ENCODE peak calls at places on chromosomes 13 and 19, in eight cellular contexts. H is A549, O is suprapubic skin, A is tibial nerve, R is ovary, Z is heart left ventricle, D is breast epithelium, V is uterus. I is an unnamed sample.
A peak's percentile ranks its signal among the peaks of the same experiment; 100 is the strongest.

GRCh38 chr19:48945415-48945814 is 9.3 kb upstream of the BAX start:
- DNase-seq in O (no peak), H (no peak), D (no peak), Z (no peak), R (no peak), A (no peak), V (no peak), I (no peak)

GRCh38 chr19:44608391-44608821 is 5.0 kb upstream of the IGSF23 start:
- DNase-seq in D (no peak), H (no peak), R (no peak), O (no peak), A (no peak), V (no peak), Z (no peak), I (no peak)

GRCh38 chr13:92827503-92827902 is 399.1 kb upstream of the GPC6 start:
- DNase-seq in O (no peak), Z (no peak), H (no peak), D (no peak), V (no peak), A (no peak), R (no peak), I (no peak)

GRCh38 chr13:46684287-46685001 is 112.5 kb downstream of the ESD start:
- DNase-seq in Z (no peak), A (no peak), H (no peak), D (no peak), R (no peak), O (no peak), V (no peak), I (no peak)

GRCh38 chr19:51258761-51259160 is 7.9 kb downstream of the SIGLECL1 start:
- DNase-seq in Z (no peak), D (no peak), A (no peak), R (no peak), H (no peak), V (no peak), O (no peak), I (no peak)

GRCh38 chr13:113724016-113724758 is 34.8 kb upstream of the TMEM255B start:
- DNase-seq in O (no peak), A (no peak), V (no peak), Z (no peak), R (no peak), H (no peak), D (no peak), I (no peak)

GRCh38 chr13:53694814-53695533 is 666.4 kb downstream of the OLFM4 start:
- DNase-seq in H (no peak), A (no peak), D (no peak), O (no peak), Z (no peak), R (no peak), V (no peak), I (no peak)

GRCh38 chr13:100514788-100515409 is 73.7 kb downstream of the GGACT start:
- DNase-seq in D (peak; percentile 76), H (peak; percentile 67), R (peak; percentile 86), Z (peak; percentile 74), O (no peak), V (peak; percentile 83), A (peak; percentile 58), I (peak; percentile 86)

GRCh38 chr19:18646535-18647370 is 9.9 kb downstream of the KLHL26 start:
- DNase-seq in O (no peak), H (no peak), Z (no peak), A (no peak), R (no peak), V (no peak), D (no peak), I (no peak)

GRCh38 chr19:778910-779653 is 18.2 kb upstream of the PTBP1 start:
- DNase-seq in A (peak; percentile 68), R (no peak), H (peak; percentile 92), Z (no peak), V (peak; percentile 49), O (peak; percentile 90), D (no peak), I (peak; percentile 78)

GRCh38 chr19:18502633-18503294 is 19.1 kb downstream of the ELL start:
- DNase-seq in D (no peak), H (no peak), V (no peak), Z (peak; percentile 53), O (no peak), R (no peak), A (no peak), I (no peak)

GRCh38 chr13:85990397-85990796 is 191.2 kb upstream of the SLITRK6 start:
- DNase-seq in A (no peak), R (no peak), O (no peak), D (no peak), V (no peak), Z (no peak), H (no peak), I (no peak)

GRCh38 chr19:12665281-12665573 is 1.3 kb downstream of the MAN2B1 start:
- DNase-seq in D (no peak), Z (peak; percentile 60), A (peak; percentile 25), V (no peak), O (no peak), H (no peak), R (no peak), I (peak; percentile 60)

GRCh38 chr19:33580645-33581037 is 41.1 kb upstream of the CHST8 start:
- DNase-seq in O (no peak), H (no peak), V (no peak), Z (no peak), R (no peak), A (no peak), D (no peak), I (no peak)

GRCh38 chr19:58395979-58396627 is 647 bp downstream of the RNF225 start:
- DNase-seq in A (no peak), Z (no peak), H (no peak), R (no peak), V (no peak), O (peak; percentile 76), D (no peak), I (peak; percentile 46)

GRCh38 chr19:48933382-48933932 is at the start of gene DHDH:
- DNase-seq in V (peak; percentile 71), O (peak; percentile 86), A (no peak), Z (peak; percentile 64), R (peak; percentile 73), D (peak; percentile 74), H (peak; percentile 81), I (peak; percentile 54)

GRCh38 chr19:35156673-35157014 is 2.1 kb downstream of the FXYD5 start:
- DNase-seq in D (no peak), H (no peak), O (no peak), V (no peak), Z (no peak), R (no peak), A (no peak), I (no peak)
- H3K4me3 ChIP-seq in D (no peak overlapping the region), H (no peak overlapping the region), O (no peak overlapping the region), V (no peak overlapping the region), Z (no peak overlapping the region), R (no peak overlapping the region), A (no peak overlapping the region), I (no peak overlapping the region)

GRCh38 chr19:10419646-10420443 is 493 bp upstream of the PDE4A start:
- DNase-seq in A (no peak), Z (no peak), O (no peak), H (peak; percentile 90), D (no peak), V (no peak), R (peak; percentile 21), I (no peak)
- TF ChIP-seq POLR2A in A (no peak), Z (no peak), O (no peak), H (no peak), D (no peak), V (no peak), R (no peak), I (no peak)

GRCh38 chr19:3682741-3683404 is 17.4 kb downstream of the PIP5K1C start:
- DNase-seq in O (no peak), D (no peak), A (no peak), V (peak; percentile 66), H (no peak), Z (no peak), R (peak; percentile 57), I (no peak)

GRCh38 chr19:3687393-3687773 is 12.9 kb downstream of the PIP5K1C start:
- DNase-seq in V (no peak), A (no peak), H (no peak), Z (no peak), O (no peak), R (no peak), D (no peak), I (no peak)

GRCh38 chr19:3683866-3684816 is 16.1 kb downstream of the PIP5K1C start:
- DNase-seq in V (no peak), Z (no peak), A (no peak), O (no peak), H (no peak), D (no peak), R (no peak), I (peak; percentile 22)

GRCh38 chr19:3683405-3683865 is 16.8 kb downstream of the PIP5K1C start:
- DNase-seq in H (no peak), R (peak; percentile 42), A (no peak), D (no peak), Z (peak; percentile 80), O (no peak), V (peak; percentile 67), I (no peak)

DNA sequence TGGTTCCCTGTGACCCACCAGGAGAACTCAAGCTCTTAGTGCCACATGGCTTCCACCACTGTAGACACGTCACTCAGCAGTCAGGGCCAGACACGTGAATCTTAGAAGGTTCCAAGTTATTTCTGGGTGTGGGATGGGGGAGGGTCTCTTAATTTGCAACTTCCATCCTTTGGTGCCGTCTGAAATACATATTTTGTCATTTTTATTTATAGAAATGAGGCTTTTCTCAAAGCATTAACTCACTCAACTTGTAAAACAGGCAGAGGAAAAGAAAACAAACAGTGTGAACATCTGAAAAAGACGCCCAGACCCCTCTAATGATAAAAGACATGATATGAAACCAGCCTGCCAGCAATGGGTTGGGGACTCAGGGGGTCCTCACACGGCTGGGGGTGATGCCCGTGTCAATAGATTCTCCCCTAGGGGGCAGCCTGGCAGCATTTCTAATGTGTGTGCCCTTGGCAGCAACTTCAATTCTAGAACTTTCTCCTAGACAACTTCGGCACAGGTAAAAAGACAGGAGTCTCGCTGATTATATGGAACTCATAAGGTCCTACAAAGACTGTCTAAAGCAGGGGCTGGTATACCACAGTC is 15.4 kb downstream of the PIP5K1C start:
- DNase-seq in R (no peak), V (no peak), H (no peak), Z (no peak), D (no peak), O (no peak), A (no peak), I (no peak)
- TF ChIP-seq CTCF in R (no peak), V (no peak), H (no peak), Z (no peak), D (no peak), O (no peak), A (no peak), I (no peak)

DNA sequence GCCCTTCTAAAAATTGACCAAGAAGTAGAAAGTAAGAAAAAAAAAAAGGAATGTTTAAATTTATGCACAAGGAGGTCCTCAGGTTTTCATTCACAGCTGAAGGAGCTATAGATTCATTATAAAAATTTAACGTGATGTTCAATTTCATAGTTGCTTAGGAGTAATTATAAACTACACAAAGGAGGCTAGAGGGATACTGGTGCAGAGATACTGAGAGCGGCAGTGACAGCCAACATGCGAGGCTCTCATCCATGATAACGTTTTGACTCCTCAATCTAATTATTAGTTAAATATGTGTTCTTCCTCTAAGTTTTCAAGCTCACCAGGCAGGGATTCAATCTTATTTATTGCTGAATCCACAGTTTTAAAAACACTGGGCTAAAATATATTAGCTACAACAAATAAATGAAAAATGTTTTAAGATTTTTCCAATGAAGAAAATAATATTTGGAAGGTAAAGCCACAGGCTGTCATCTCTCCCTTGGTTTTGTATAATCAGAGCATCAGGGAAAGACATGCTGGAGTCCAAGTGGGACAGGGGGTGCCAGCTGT is 49.8 kb upstream of the TRPC4 start:
- DNase-seq in A (no peak), V (no peak), O (no peak), H (no peak), Z (no peak), R (no peak), D (no peak), I (no peak)
- H3K4me3 ChIP-seq in A (peak overlapping the region; percentile 7), V (peak overlapping the region; percentile 35), O (no peak overlapping the region), H (no peak overlapping the region), Z (peak overlapping the region; percentile 15), R (peak overlapping the region; percentile 5), D (peak overlapping the region; percentile 20), I (no peak overlapping the region)

GRCh38 chr19:14267224-14267741 is 61.3 kb upstream of the ADGRL1 start:
- DNase-seq in D (no peak), H (no peak), V (no peak), A (no peak), O (no peak), Z (no peak), R (no peak), I (no peak)
- TF ChIP-seq POLR2A in D (no peak), H (no peak), V (no peak), A (no peak), O (no peak), Z (no peak), R (no peak), I (no peak)

I was measured in adrenal gland.